ENCODE peak calls at places on chromosomes 6 and 20, in six cellular contexts. J, S, O, L, N and B are unnamed samples.
A peak's percentile ranks its signal among the peaks of the same experiment; 100 is the strongest.

GRCh38 chr6:139161169-139161568 is 26.3 kb downstream of the HECA start:
- DNase-seq in J (peak; percentile 50), S (no peak), O (peak; percentile 69), L (peak; percentile 54), N (no peak), B (no peak)

GRCh38 chr6:36197739-36198221 is 1.2 kb downstream of the BRPF3 start:
- DNase-seq in J (no peak), S (no peak), O (no peak), L (peak; percentile 6), N (no peak), B (no peak)

GRCh38 chr6:16130932-16131387 is 2.1 kb downstream of the MYLIP start:
- DNase-seq in J (peak; percentile 12), S (no peak), O (peak; percentile 83), L (peak; percentile 51), N (peak; percentile 29), B (no peak)

GRCh38 chr6:170037541-170038250 is 253.2 kb downstream of the DLL1 start:
- DNase-seq in J (no peak), S (peak; percentile 37), O (peak; percentile 1), L (peak; percentile 17), N (no peak), B (no peak)

GRCh38 chr6:150119256-150119655 is 23.6 kb upstream of the PPP1R14C start:
- DNase-seq in J (no peak), S (no peak), O (no peak), L (no peak), N (no peak), B (no peak)

GRCh38 chr6:15462717-15463525 is 199.9 kb downstream of the DTNBP1 start:
- DNase-seq in J (no peak), S (no peak), O (peak; percentile 56), L (no peak), N (no peak), B (no peak)

GRCh38 chr20:31857861-31858835 is 12.2 kb downstream of the DUSP15 start:
- DNase-seq in J (no peak), S (no peak), O (no peak), L (no peak), N (no peak), B (no peak)

GRCh38 chr20:33450867-33451266 is 7.3 kb upstream of the SNTA1 start:
- DNase-seq in J (no peak), S (no peak), O (peak; percentile 40), L (peak; percentile 19), N (no peak), B (no peak)

DNA sequence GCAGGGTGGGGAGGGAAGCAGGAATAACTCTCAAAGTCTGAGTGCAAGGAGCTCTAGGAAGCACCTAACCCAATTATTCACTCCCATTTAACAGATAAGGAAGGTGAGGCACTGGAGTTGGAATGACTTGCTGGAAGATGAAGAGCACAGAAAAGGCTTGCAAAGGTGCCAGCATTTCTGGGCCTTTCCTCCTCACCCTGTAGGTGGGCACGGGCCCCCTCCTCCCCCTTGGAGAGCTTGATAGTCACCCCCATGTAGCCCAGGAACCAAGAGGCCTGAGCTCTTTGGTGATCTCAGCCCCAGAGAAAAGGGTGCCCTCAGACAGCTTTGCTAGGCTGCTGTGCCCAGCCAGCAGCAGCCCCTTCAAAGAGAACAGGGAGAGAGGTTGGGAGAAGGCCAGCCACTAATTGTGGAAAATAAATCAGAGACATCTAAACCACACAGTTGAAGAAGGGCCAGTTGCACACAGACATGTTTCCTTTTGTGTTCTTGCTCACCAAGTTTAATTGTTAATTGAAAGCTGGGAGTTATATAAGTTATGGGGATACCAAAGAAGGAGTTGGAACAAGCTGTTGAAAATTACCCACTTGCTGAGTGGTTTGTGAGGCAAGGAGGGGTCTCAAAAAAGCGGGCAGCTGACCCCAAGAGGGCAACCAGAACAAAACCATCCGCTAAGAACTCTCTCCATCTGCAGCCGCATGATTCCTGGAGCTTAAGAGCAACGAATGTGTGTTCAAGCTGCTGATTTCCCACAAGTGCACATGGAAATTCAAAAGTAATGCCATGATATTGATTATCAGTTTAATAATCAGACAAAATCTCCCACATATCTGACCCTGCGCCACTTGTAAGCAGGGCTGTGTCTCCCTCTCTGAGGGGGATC is 77.0 kb downstream of the MRPL14 start:
- DNase-seq in J (no peak), S (peak; percentile 20), O (peak; percentile 39), L (no peak), N (no peak), B (no peak)
- H3K27ac ChIP-seq in J (no peak overlapping the region), S (no peak overlapping the region), O (peak overlapping the region; percentile 84), L (no peak overlapping the region), N (no peak overlapping the region), B (no peak overlapping the region)

GRCh38 chr20:23264545-23264944 is 86.0 kb upstream of the NXT1 start:
- DNase-seq in J (no peak), S (no peak), O (no peak), L (no peak), N (no peak), B (no peak)

GRCh38 chr20:23257106-23257761 is 93.4 kb upstream of the NXT1 start:
- DNase-seq in J (no peak), S (no peak), O (peak; percentile 27), L (peak; percentile 6), N (no peak), B (no peak)

GRCh38 chr20:23258747-23259121 is 91.9 kb upstream of the NXT1 start:
- DNase-seq in J (no peak), S (no peak), O (no peak), L (no peak), N (no peak), B (no peak)

GRCh38 chr20:23257848-23258746 is 92.5 kb upstream of the NXT1 start:
- DNase-seq in J (no peak), S (no peak), O (peak; percentile 88), L (peak; percentile 78), N (peak; percentile 64), B (no peak)

DNA sequence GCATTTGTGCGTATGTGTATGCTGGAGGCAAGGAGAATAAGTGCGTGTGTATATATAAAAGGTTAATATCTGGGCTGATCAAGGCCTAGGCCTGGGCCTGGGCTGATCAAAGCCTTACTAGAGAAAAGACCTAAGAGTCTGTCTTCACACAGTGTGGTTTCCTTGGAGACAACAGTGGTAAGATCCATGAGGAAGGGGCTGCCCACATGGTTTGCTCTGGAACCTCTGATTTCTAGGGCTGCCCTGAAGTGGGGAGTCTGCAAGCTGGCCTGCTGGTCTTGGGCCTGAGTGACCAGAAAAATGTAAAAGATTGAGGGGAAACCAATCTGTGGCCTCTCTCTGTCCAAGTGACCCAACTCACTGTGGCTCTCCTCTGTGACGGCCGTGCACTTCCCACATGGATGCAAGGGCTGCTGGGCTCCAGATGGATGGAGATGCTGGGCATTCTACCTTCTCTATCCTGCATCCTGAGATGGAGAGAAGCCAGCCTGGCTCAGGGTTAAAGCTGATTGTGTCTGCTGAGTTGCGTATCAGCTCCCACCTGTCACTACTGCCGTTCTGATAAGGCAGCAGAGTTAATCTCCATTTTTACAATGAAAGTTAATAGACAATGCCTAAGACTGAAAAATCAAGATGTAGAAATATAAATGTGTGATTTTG is 90.3 kb upstream of the NXT1 start:
- DNase-seq in J (no peak), S (no peak), O (no peak), L (no peak), N (no peak), B (no peak)
- H3K27ac ChIP-seq in J (no peak overlapping the region), S (no peak overlapping the region), O (no peak overlapping the region), L (no peak overlapping the region), N (no peak overlapping the region), B (no peak overlapping the region)

GRCh38 chr6:33161354-33162320 is 30.6 kb downstream of the COL11A2 start:
- DNase-seq in J (peak; percentile 75), S (peak; percentile 90), O (peak; percentile 28), L (peak; percentile 42), N (no peak), B (peak; percentile 67)
- H3K27ac ChIP-seq in J (no peak overlapping the region), S (peak overlapping the region; percentile 42), O (peak overlapping the region; percentile 54), L (no peak overlapping the region), N (no peak overlapping the region), B (no peak overlapping the region)

DNA sequence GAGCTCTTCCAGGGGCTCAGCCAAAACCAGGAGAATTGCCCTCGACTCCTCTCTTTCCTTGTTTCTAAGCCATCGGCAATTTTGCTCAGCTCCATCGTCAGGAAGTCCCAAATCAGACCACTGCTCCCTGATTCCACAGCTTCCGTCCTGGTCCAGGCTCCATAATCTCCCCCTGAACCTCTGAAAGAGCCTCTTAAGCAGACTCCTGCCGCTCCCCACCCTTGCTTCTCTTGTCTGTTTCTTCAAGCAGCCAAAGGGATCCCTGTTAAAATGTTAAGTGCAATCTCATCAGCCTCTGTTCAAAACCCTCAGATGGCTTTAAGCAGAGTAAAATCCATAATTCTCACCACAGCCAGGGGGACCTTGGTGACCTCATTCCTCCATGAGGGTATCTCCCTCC is 244.7 kb upstream of the SPTLC3 start:
- DNase-seq in J (no peak), S (no peak), O (no peak), L (no peak), N (no peak), B (no peak)
- H3K27ac ChIP-seq in J (no peak overlapping the region), S (no peak overlapping the region), O (no peak overlapping the region), L (no peak overlapping the region), N (no peak overlapping the region), B (no peak overlapping the region)

DNA sequence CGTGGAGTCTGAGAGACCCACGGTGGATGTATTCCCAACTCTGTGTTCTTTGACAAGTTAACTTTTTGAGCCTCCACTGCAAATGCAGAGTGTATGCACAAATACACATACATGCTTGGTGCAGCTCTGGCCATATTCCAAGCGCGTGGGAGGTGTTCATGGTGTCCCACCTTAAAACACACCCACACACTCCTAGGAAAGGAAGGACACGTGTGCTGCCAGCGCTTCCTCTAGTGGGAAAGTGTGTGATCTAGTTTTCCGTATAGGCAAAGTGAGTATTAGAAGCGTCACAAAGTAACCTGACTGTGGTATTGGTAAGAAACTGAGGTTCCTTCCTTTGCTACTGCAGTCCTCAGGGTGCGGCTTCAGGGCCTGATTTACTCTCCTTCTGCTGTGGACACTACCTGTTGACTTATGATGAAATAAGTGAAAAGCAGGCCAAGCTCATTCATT is 36.0 kb upstream of the MPC1 start:
- DNase-seq in J (no peak), S (no peak), O (no peak), L (no peak), N (no peak), B (no peak)
- H3K27ac ChIP-seq in J (no peak overlapping the region), S (no peak overlapping the region), O (no peak overlapping the region), L (no peak overlapping the region), N (no peak overlapping the region), B (no peak overlapping the region)

DNA sequence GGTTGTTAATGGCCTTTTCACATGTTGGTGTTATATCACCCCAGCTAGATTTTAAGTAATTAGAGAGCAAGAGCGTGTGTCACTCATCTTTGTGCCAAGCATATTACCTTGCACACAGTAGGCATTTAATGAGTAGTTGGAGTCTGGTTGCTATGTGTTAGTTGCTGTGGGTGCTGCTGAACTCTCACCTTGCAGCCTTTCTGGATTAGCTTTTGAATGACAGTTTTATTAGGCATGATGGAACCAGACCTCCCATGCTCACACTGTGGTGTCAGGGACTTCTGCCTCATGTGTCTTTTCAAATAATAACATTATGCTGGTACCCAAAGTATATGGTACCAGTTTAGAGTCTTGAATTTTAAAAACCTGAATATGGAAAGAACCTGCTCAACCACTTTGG is 55.9 kb downstream of the TRAF3IP2 start:
- DNase-seq in J (no peak), S (no peak), O (no peak), L (no peak), N (no peak), B (no peak)
- H3K27ac ChIP-seq in J (no peak overlapping the region), S (no peak overlapping the region), O (no peak overlapping the region), L (no peak overlapping the region), N (no peak overlapping the region), B (no peak overlapping the region)